ENCODE peak calls at places on chromosomes 11 and 22, in ten cellular contexts. U is GM23338, C is foreskin fibroblast, G is nephron progenitor cell, N is Calu3, D is activated B cell treated with CpG ODN at 0.5 μM for 24 hours, E is coronary artery, A is neural crest cell, X is OCI-LY7, O is fibroblast of lung. I is an unnamed sample.

GRCh38 chr11:2990617-2991476 is 1.3 kb downstream of the NAP1L4 start:
- DNase-seq in U (peak), C (no peak), G (no peak), N (peak), D (no peak), E (peak), A (no peak), X (peak), O (peak), I (no peak)

GRCh38 chr11:77269484-77270123 is 31.9 kb downstream of the GDPD4 start:
- DNase-seq in U (no peak), C (peak), G (no peak), N (no peak), D (no peak), E (no peak), A (no peak), X (no peak), O (peak), I (no peak)

GRCh38 chr11:33515347-33515746 is 185.3 kb downstream of the C11orf91 start:
- DNase-seq in U (no peak), C (peak), G (no peak), N (no peak), D (no peak), E (no peak), A (no peak), X (peak), O (peak), I (no peak)

GRCh38 chr11:45647329-45647728 is 18.1 kb downstream of the CHST1 start:
- DNase-seq in U (no peak), C (no peak), G (no peak), N (no peak), D (no peak), E (no peak), A (no peak), X (no peak), O (no peak), I (no peak)

GRCh38 chr22:42670921-42671709 is 21.9 kb upstream of the CYB5R3 start:
- DNase-seq in U (no peak), C (no peak), G (no peak), N (no peak), D (no peak), E (no peak), A (no peak), X (no peak), O (no peak), I (no peak)

GRCh38 chr11:125514336-125515101 is 18.5 kb upstream of the FEZ1 start:
- DNase-seq in U (no peak), C (no peak), G (no peak), N (peak), D (peak), E (no peak), A (no peak), X (peak), O (peak), I (no peak)

GRCh38 chr11:9861860-9862725 is 198.2 kb downstream of the SWAP70 start:
- DNase-seq in U (peak), C (peak), G (peak), N (peak), D (no peak), E (no peak), A (peak), X (peak), O (peak), I (no peak)

GRCh38 chr22:29032014-29032475 is 29.6 kb downstream of the C22orf31 start:
- DNase-seq in U (peak), C (no peak), G (no peak), N (no peak), D (no peak), E (no peak), A (no peak), X (no peak), O (no peak), I (no peak)

GRCh38 chr22:29786026-29786425 is 18.9 kb downstream of the UQCR10 start:
- DNase-seq in U (no peak), C (no peak), G (no peak), N (no peak), D (no peak), E (no peak), A (no peak), X (no peak), O (no peak), I (no peak)

GRCh38 chr11:126561327-126561893 is 205.9 kb downstream of the ST3GAL4 start:
- DNase-seq in U (peak), C (peak), G (peak), N (peak), D (no peak), E (no peak), A (peak), X (peak), O (peak), I (peak)

GRCh38 chr22:29661355-29661754 is 57.9 kb downstream of the NF2 start:
- DNase-seq in U (no peak), C (peak), G (no peak), N (no peak), D (no peak), E (no peak), A (no peak), X (no peak), O (peak), I (no peak)

GRCh38 chr11:47979378-47980092 is 824 bp upstream of the PTPRJ start:
- DNase-seq in U (peak), C (peak), G (peak), N (no peak), D (no peak), E (no peak), A (no peak), X (no peak), O (no peak), I (no peak)

GRCh38 chr22:19174106-19175025 is 4.2 kb downstream of the SLC25A1 start:
- DNase-seq in U (peak), C (peak), G (peak), N (no peak), D (no peak), E (peak), A (no peak), X (peak), O (peak), I (peak)

GRCh38 chr11:28858076-28858475 is 749.9 kb downstream of the METTL15 start:
- DNase-seq in U (no peak), C (peak), G (no peak), N (no peak), D (no peak), E (no peak), A (no peak), X (no peak), O (no peak), I (no peak)

GRCh38 chr11:46120361-46120710 is 918 bp downstream of the PHF21A start:
- DNase-seq in U (no peak), C (no peak), G (peak), N (no peak), D (peak), E (no peak), A (peak), X (peak), O (peak), I (no peak)

GRCh38 chr11:70099578-70100282 is 21.6 kb downstream of the ANO1 start:
- DNase-seq in U (no peak), C (peak), G (no peak), N (no peak), D (no peak), E (no peak), A (no peak), X (no peak), O (peak), I (no peak)

GRCh38 chr11:110818032-110818687 is 105.9 kb upstream of the ARHGAP20 start:
- DNase-seq in U (no peak), C (peak), G (no peak), N (no peak), D (no peak), E (no peak), A (no peak), X (no peak), O (peak), I (no peak)

GRCh38 chr11:2099523-2100316 is 39.5 kb downstream of the IGF2 start:
- DNase-seq in U (peak), C (no peak), G (no peak), N (peak), D (peak), E (no peak), A (no peak), X (no peak), O (no peak), I (peak)

GRCh38 chr11:79676396-79676795 is 235.6 kb upstream of the TENM4 start:
- DNase-seq in U (no peak), C (no peak), G (no peak), N (no peak), D (no peak), E (no peak), A (no peak), X (no peak), O (no peak), I (no peak)

GRCh38 chr11:133650082-133650481 is 117.8 kb upstream of the OPCML start:
- DNase-seq in U (no peak), C (no peak), G (no peak), N (no peak), D (no peak), E (no peak), A (no peak), X (no peak), O (no peak), I (no peak)

GRCh38 chr11:110856993-110857812 is 145.0 kb upstream of the ARHGAP20 start:
- DNase-seq in U (no peak), C (peak), G (no peak), N (no peak), D (no peak), E (no peak), A (no peak), X (no peak), O (peak), I (no peak)

GRCh38 chr11:77644887-77645286 is 7.3 kb upstream of the CLNS1A start:
- DNase-seq in U (no peak), C (no peak), G (no peak), N (no peak), D (no peak), E (no peak), A (no peak), X (no peak), O (no peak), I (no peak)

GRCh38 chr11:2549080-2549479 is 104.3 kb downstream of the KCNQ1 start:
- DNase-seq in U (no peak), C (no peak), G (no peak), N (no peak), D (no peak), E (no peak), A (no peak), X (no peak), O (no peak), I (no peak)

GRCh38 chr11:72829178-72829577 is 15.0 kb downstream of the ATG16L2 start:
- DNase-seq in U (no peak), C (no peak), G (no peak), N (no peak), D (no peak), E (no peak), A (no peak), X (no peak), O (no peak), I (no peak)

GRCh38 chr11:72829884-72830533 is 15.8 kb downstream of the ATG16L2 start:
- DNase-seq in U (no peak), C (no peak), G (no peak), N (no peak), D (no peak), E (no peak), A (no peak), X (no peak), O (no peak), I (no peak)

GRCh38 chr11:72828081-72828567 is 13.9 kb downstream of the ATG16L2 start:
- DNase-seq in U (no peak), C (peak), G (no peak), N (no peak), D (no peak), E (no peak), A (no peak), X (no peak), O (no peak), I (no peak)

GRCh38 chr11:72826942-72827480 is 12.8 kb downstream of the ATG16L2 start:
- DNase-seq in U (no peak), C (no peak), G (no peak), N (no peak), D (no peak), E (no peak), A (no peak), X (no peak), O (no peak), I (no peak)

GRCh38 chr11:72828692-72829101 is 14.5 kb downstream of the ATG16L2 start:
- DNase-seq in U (no peak), C (no peak), G (no peak), N (no peak), D (no peak), E (no peak), A (no peak), X (no peak), O (no peak), I (no peak)
- TF ChIP-seq CTCF in U (no peak), C (no peak), G (no peak), N (no peak), D (no peak), E (no peak), A (no peak), X (no peak), O (no peak), I (no peak)

GRCh38 chr11:67420646-67421420 is 5.4 kb downstream of the CARNS1 start:
- DNase-seq in U (peak), C (peak), G (peak), N (peak), D (peak), E (peak), A (peak), X (peak), O (peak), I (peak)
- TF ChIP-seq CTCF in U (no peak), C (no peak), G (no peak), N (no peak), D (no peak), E (no peak), A (no peak), X (no peak), O (no peak), I (no peak)

DNA sequence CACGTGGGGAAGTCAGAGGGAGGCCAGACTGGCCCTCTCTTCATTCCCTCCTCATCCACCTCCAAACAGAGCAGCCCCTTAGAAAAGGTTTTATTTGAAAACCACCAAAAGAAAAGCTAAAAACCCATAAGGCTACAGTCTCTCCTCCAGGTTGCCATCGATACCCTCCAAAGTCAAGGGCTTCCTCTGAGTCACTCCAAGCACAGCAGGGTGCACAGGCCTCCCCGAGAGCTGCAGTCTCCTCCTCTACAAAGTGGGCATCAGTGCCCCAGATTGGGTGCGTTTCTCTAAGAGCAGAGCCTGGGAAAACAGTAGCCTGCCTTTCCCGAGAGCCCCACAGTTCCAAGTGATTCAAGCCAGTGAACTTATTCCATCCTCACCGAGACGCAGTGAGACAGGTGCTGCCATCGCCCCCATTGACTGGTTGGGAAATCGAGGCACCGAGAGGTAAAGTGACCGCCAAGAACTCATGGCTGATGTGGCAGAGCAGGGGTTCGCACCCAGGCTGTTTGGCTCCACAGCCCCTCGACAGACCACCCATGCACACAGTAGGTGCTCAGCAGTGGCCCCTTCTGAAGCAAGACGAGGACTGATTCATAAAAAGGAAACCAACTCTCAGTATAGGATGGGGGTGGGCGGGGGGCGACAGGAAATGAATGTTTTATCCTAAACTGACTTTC is 91.7 kb upstream of the SHISAL1 start:
- DNase-seq in U (no peak), C (no peak), G (no peak), N (no peak), D (no peak), E (no peak), A (no peak), X (no peak), O (no peak), I (no peak)
- TF ChIP-seq CTCF in U (no peak), C (no peak), G (no peak), N (no peak), D (no peak), E (no peak), A (no peak), X (no peak), O (no peak), I (no peak)

GRCh38 chr11:36433896-36434295 is 76.2 kb downstream of the TRAF6 start:
- DNase-seq in U (no peak), C (no peak), G (no peak), N (no peak), D (no peak), E (no peak), A (no peak), X (no peak), O (no peak), I (no peak)
- TF ChIP-seq CTCF in U (no peak), C (no peak), G (no peak), N (no peak), D (no peak), E (no peak), A (no peak), X (no peak), O (no peak), I (no peak)

GRCh38 chr11:8794677-8795103 is 112.1 kb downstream of the RPL27A start:
- DNase-seq in U (peak), C (no peak), G (no peak), N (peak), D (no peak), E (no peak), A (no peak), X (no peak), O (no peak), I (no peak)
- TF ChIP-seq CTCF in U (peak), C (no peak), G (peak), N (peak), D (no peak), E (no peak), A (peak), X (no peak), O (peak), I (no peak)